ENCODE peak calls at places on chromosomes 13 and 19, in seven cellular contexts. A is astrocyte of the cerebellum, E is uterus, G is AG04450, H is suprapubic skin, T is brain microvascular endothelial cell, O is GM23338. L is an unnamed sample.

GRCh38 chr13:73275163-73275562 is 216.4 kb downstream of the KLF5 start:
- DNase-seq in G (no peak), E (no peak), O (peak; percentile 33), T (no peak), A (no peak), H (no peak), L (no peak)

GRCh38 chr13:100520936-100521765 is 67.4 kb downstream of the GGACT start:
- DNase-seq in E (no peak), G (no peak), A (no peak), H (no peak), T (no peak), O (peak; percentile 77), L (no peak)

GRCh38 chr13:49086711-49087110 is 111.0 kb downstream of the FNDC3A start:
- DNase-seq in G (no peak), A (no peak), O (no peak), T (no peak), E (no peak), H (no peak), L (no peak)

GRCh38 chr13:40285634-40286033 is 380.8 kb downstream of the FOXO1 start:
- DNase-seq in T (no peak), E (no peak), O (no peak), A (no peak), H (no peak), G (no peak), L (no peak)

GRCh38 chr13:97280478-97280877 is 58.3 kb downstream of the MBNL2 start:
- DNase-seq in G (no peak), E (no peak), A (no peak), H (no peak), T (no peak), O (no peak), L (no peak)

GRCh38 chr19:35913589-35913988 is 5.5 kb upstream of the TYROBP start:
- DNase-seq in E (no peak), A (no peak), T (no peak), O (no peak), G (no peak), H (no peak), L (no peak)

GRCh38 chr19:49107625-49108459 is 6.3 kb upstream of the LIN7B start:
- DNase-seq in A (no peak), E (no peak), G (no peak), T (no peak), O (no peak), H (no peak), L (no peak)

GRCh38 chr19:43504426-43505185 is at the start of gene PHLDB3:
- DNase-seq in E (peak; percentile 32), O (peak; percentile 65), A (no peak), G (no peak), T (no peak), H (no peak), L (no peak)

DNA sequence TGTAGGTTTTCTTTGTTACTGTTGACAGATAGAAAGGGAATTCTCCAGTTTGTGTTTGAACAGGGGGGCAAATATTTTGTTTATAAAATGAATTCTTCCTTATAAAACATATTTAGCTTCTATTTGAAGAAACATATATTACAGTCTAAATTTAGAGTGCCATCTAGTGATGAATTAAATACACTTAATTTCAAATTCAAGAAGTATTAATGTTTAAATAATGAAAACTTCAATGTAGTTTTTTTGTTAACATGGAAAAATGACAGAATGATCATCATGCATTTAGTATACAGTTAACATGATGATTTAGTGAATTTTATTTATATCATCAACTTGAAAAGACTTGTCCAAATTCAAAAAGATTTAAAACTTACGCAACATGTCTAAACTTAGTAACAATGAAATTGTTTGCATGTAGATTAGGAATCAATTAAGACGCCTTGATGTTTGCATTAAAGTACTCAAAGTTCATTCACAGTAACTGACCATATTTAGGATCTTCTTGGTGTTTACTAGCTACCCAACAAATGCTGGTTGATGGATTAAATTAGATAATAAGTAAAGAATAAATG is 765.9 kb upstream of the SLITRK1 start:
- DNase-seq in H (no peak), G (no peak), A (no peak), O (no peak), T (no peak), E (no peak), L (no peak)
- TF ChIP-seq CTCF in H (no peak), G (peak; percentile 14), A (no peak), O (no peak), T (no peak), E (no peak), L (peak; percentile 1)

DNA sequence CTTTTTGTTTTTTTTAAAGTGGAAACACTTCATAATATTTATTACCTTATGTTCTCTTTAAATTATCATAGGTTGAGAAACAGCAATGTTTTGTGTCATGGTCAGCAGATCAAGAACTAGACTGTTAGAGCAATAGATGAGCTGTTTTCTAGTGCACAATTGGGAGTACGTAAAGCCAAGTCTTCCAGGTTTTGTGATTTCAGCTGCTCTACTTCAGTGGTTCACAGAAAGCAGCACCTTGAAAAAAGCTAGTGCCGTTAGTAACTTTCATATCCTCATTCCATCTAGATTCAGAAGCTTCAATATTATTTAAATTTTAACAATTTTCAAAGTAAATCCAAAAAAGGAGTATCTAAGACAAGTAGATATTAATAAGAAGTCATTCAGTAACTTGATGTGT is 1.9 kb downstream of the GPR18 start:
- DNase-seq in G (no peak), H (no peak), A (no peak), O (no peak), T (no peak), E (no peak), L (no peak)
- H3K4me3 ChIP-seq in G (no peak overlapping the region), H (no peak overlapping the region), A (no peak overlapping the region), O (no peak overlapping the region), T (no peak overlapping the region), E (no peak overlapping the region), L (no peak overlapping the region)

GRCh38 chr13:43861863-43862262 is 17.7 kb downstream of the CCDC122 start:
- DNase-seq in A (no peak), E (no peak), O (no peak), H (no peak), T (no peak), G (no peak), L (no peak)
- TF ChIP-seq CTCF in A (no peak), E (no peak), O (no peak), H (no peak), T (no peak), G (no peak), L (no peak)

GRCh38 chr13:111338841-111339240 is 18.4 kb downstream of the TEX29 start:
- DNase-seq in H (no peak), A (no peak), E (no peak), T (no peak), O (no peak), G (no peak), L (no peak)

GRCh38 chr13:111337206-111337605 is 16.8 kb downstream of the TEX29 start:
- DNase-seq in A (peak; percentile 47), O (no peak), T (peak; percentile 70), H (no peak), G (peak; percentile 91), E (no peak), L (peak; percentile 85)

GRCh38 chr13:111337741-111338140 is 17.3 kb downstream of the TEX29 start:
- DNase-seq in O (no peak), A (no peak), T (no peak), H (no peak), G (no peak), E (no peak), L (no peak)

GRCh38 chr13:111335263-111335662 is 14.8 kb downstream of the TEX29 start:
- DNase-seq in E (no peak), H (no peak), O (no peak), G (no peak), T (no peak), A (no peak), L (no peak)

GRCh38 chr13:111336666-111337065 is 16.2 kb downstream of the TEX29 start:
- DNase-seq in H (no peak), G (no peak), E (no peak), O (no peak), A (no peak), T (no peak), L (no peak)
- H3K4me3 ChIP-seq in H (no peak overlapping the region), G (no peak overlapping the region), E (no peak overlapping the region), O (no peak overlapping the region), A (no peak overlapping the region), T (no peak overlapping the region), L (no peak overlapping the region)

GRCh38 chr13:51047434-51048165 is 63.5 kb downstream of the C13orf42 start:
- DNase-seq in E (no peak), G (no peak), O (no peak), A (no peak), T (no peak), H (no peak), L (no peak)
- TF ChIP-seq CTCF in E (no peak), G (no peak), O (peak; percentile 22), A (no peak), T (no peak), H (no peak), L (no peak)

L was measured in BJ.